ENCODE peak calls at places on chromosomes 4 and X, in six cellular contexts. D is NCI-H187; L is GM20000; C is choroid plexus epithelial cell; A is heart left ventricle; Y is stimulated activated naive CD8-positive, alpha-beta T cell treated with anti-CD3 and anti-CD28 coated beads, Interleukin-15, Interleukin-2, amounts not matched to agents 100 U/mL and 50 U/mL, for 24 hours. M is an unnamed sample.

GRCh38 chr4:181528570-181529184 is 714.5 kb upstream of the TENM3 start:
- DNase-seq in C (peak; percentile 81), L (peak; percentile 29), D (peak; percentile 46), A (peak; percentile 38), Y (peak; percentile 35), M (peak; percentile 50)

GRCh38 chr4:17447675-17448298 is 64.1 kb downstream of the QDPR start:
- DNase-seq in C (peak; percentile 91), D (no peak), L (peak; percentile 66), Y (peak; percentile 46), A (peak; percentile 51), M (peak; percentile 23)

GRCh38 chrX:134026732-134027311 is 41.4 kb upstream of the GPC3 start:
- DNase-seq in C (peak; percentile 59), L (peak; percentile 6), A (peak; percentile 19), D (no peak), Y (peak; percentile 10), M (peak; percentile 6)

GRCh38 chrX:8913665-8914409 is 112.7 kb upstream of the FAM9A start:
- DNase-seq in C (peak; percentile 10), Y (no peak), D (no peak), A (peak; percentile 17), L (no peak), M (no peak)

GRCh38 chr4:138500869-138501268 is 258.7 kb upstream of the SLC7A11 start:
- DNase-seq in Y (no peak), D (no peak), A (no peak), L (no peak), C (no peak), M (no peak)

GRCh38 chr4:15963001-15963451 is at the start of gene FGFBP2:
- DNase-seq in D (peak; percentile 31), C (peak; percentile 74), Y (peak; percentile 82), L (peak; percentile 20), A (peak; percentile 37), M (no peak)

GRCh38 chrX:74450803-74451449 is 29.6 kb downstream of the SLC16A2 start:
- DNase-seq in L (no peak), D (no peak), C (peak; percentile 93), Y (peak; percentile 5), A (no peak), M (no peak)

GRCh38 chr4:25654031-25654970 is 1.4 kb upstream of the SLC34A2 start:
- DNase-seq in L (no peak), D (no peak), A (no peak), C (peak; percentile 11), Y (no peak), M (no peak)

GRCh38 chr4:158809611-158810486 is 41.0 kb downstream of the FNIP2 start:
- DNase-seq in L (peak; percentile 34), Y (no peak), D (no peak), A (no peak), C (peak; percentile 95), M (peak; percentile 54)

GRCh38 chrX:142204522-142205433 is at the start of gene MAGEC2:
- DNase-seq in L (no peak), A (no peak), D (no peak), C (no peak), Y (no peak), M (no peak)

GRCh38 chrX:150655713-150656266 is 37.4 kb upstream of the MTMR1 start:
- DNase-seq in C (no peak), A (no peak), D (no peak), Y (no peak), L (no peak), M (no peak)

GRCh38 chr4:100379583-100380105 is 138.2 kb downstream of the EMCN start:
- DNase-seq in D (no peak), C (no peak), Y (no peak), L (no peak), A (no peak), M (peak; percentile 29)

GRCh38 chr4:147777456-147778091 is 45.7 kb downstream of the ARHGAP10 start:
- DNase-seq in Y (no peak), L (no peak), D (no peak), A (no peak), C (no peak), M (peak; percentile 79)

GRCh38 chr4:55447108-55447708 is 51.5 kb downstream of the TMEM165 start:
- DNase-seq in Y (no peak), A (no peak), C (no peak), L (no peak), D (no peak), M (no peak)

GRCh38 chr4:112003508-112003907 is 141.7 kb upstream of the FAM241A start:
- DNase-seq in D (no peak), L (no peak), C (no peak), Y (no peak), A (no peak), M (no peak)

GRCh38 chr4:15234585-15235126 is 193.2 kb upstream of the C1QTNF7 start:
- DNase-seq in D (no peak), C (peak; percentile 92), A (no peak), L (no peak), Y (no peak), M (no peak)

GRCh38 chr4:166252487-166253402 is 379.7 kb downstream of the TLL1 start:
- DNase-seq in A (no peak), D (no peak), Y (no peak), L (peak; percentile 5), C (peak; percentile 51), M (no peak)

GRCh38 chr4:167248271-167248670 is 14.0 kb upstream of the SPOCK3 start:
- DNase-seq in L (no peak), C (no peak), A (no peak), D (no peak), Y (no peak), M (no peak)

GRCh38 chr4:26418850-26419249 is 71.4 kb downstream of the CCKAR start:
- DNase-seq in D (no peak), L (no peak), C (no peak), Y (no peak), A (no peak), M (no peak)

GRCh38 chrX:64975491-64975890 is 759 bp downstream of the ZC4H2 start:
- DNase-seq in C (peak; percentile 5), D (no peak), A (peak; percentile 20), Y (peak; percentile 32), L (peak; percentile 3), M (no peak)

GRCh38 chr4:123064390-123064789 is 142.0 kb upstream of the NUDT6 start:
- DNase-seq in D (no peak), C (peak; percentile 73), A (no peak), L (no peak), Y (no peak), M (no peak)

M was measured in PC-9.